ENCODE peak calls at places on chromosome 4, in seven cellular contexts. C is GM12878, E is GM23248, B is left ventricle myocardium inferior, N is hepatocyte, R is PC-9, W is OCI-LY7. V is an unnamed sample. For H3K9me3, the result is how much of the 10 kb centered on the place peaks cover.

GRCh38 chr4:147060171-147060931 is 114.7 kb upstream of the TTC29 start:
- DNase-seq in C (no peak), E (peak), B (no peak), N (no peak), R (no peak), W (no peak), V (no peak)

GRCh38 chr4:159766241-159766640 is 663.4 kb downstream of the RAPGEF2 start:
- DNase-seq in C (no peak), E (peak), B (no peak), N (no peak), R (no peak), W (no peak), V (no peak)

GRCh38 chr4:41709844-41710481 is 38.6 kb downstream of the PHOX2B start:
- DNase-seq in C (no peak), E (peak), B (no peak), N (peak), R (no peak), W (no peak), V (no peak)

GRCh38 chr4:2806392-2807355 is 13.8 kb downstream of the SH3BP2 start:
- DNase-seq in C (no peak), E (peak), B (peak), N (no peak), R (no peak), W (no peak), V (no peak)

GRCh38 chr4:151690884-151691283 is 69.9 kb downstream of the GATB start:
- DNase-seq in C (no peak), E (peak), B (no peak), N (no peak), R (no peak), W (no peak), V (no peak)

GRCh38 chr4:182254381-182254780 is 11.2 kb downstream of the TENM3 start:
- DNase-seq in C (no peak), E (no peak), B (no peak), N (no peak), R (no peak), W (no peak), V (no peak)

GRCh38 chr4:13484749-13485345 is 707 bp upstream of the RAB28 start:
- DNase-seq in C (no peak), E (peak), B (no peak), N (peak), R (no peak), W (peak), V (no peak)

GRCh38 chr4:37762294-37763163 is 64.0 kb upstream of the PGM2 start:
- DNase-seq in C (no peak), E (peak), B (no peak), N (peak), R (no peak), W (peak), V (no peak)

GRCh38 chr4:101419324-101420135 is 72.2 kb upstream of the PPP3CA start:
- DNase-seq in C (peak), E (no peak), B (no peak), N (peak), R (no peak), W (no peak), V (no peak)

GRCh38 chr4:184330008-184330400 is 112.3 kb upstream of the ENPP6 start:
- DNase-seq in C (peak), E (no peak), B (peak), N (no peak), R (no peak), W (no peak), V (no peak)

GRCh38 chr4:11525085-11525484 is 96.4 kb upstream of the HS3ST1 start:
- DNase-seq in C (no peak), E (no peak), B (no peak), N (no peak), R (no peak), W (no peak), V (no peak)

GRCh38 chr4:45064741-45065140 is 338.4 kb upstream of the GNPDA2 start:
- DNase-seq in C (no peak), E (no peak), B (no peak), N (no peak), R (no peak), W (no peak), V (no peak)

GRCh38 chr4:45063166-45063565 is 336.8 kb upstream of the GNPDA2 start:
- DNase-seq in C (no peak), E (no peak), B (no peak), N (peak), R (no peak), W (no peak), V (no peak)

DNA sequence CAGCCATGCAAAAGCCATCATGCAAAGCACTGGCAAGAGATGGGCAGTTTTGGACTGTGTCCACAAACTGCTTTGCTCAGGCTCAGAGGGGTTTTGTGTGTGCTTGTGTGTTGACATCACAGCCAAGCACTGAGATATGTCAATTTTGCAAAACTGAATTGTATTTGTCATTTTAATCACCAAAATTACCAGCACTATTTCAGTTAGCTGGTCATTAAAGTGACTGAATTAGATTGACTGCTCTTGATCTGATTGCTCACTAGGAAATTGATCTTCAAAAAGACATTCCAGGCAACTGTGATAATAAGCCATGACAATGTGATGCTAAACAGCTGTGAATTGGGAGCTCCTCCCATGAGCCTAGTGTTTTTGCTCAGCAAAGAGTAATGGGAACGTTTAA is 337.3 kb upstream of the GNPDA2 start:
- DNase-seq in C (no peak), E (no peak), B (no peak), N (no peak), R (no peak), W (no peak), V (no peak)
- H3K9me3 ChIP-seq in C (under half), E (under half), B (under half), N (under half), R (under half), W (under half), V (under half)

GRCh38 chr4:72899621-72900020 is 169.9 kb downstream of the COX18 start:
- DNase-seq in C (no peak), E (no peak), B (no peak), N (no peak), R (no peak), W (no peak), V (no peak)

GRCh38 chr4:72895408-72895807 is 174.1 kb downstream of the COX18 start:
- DNase-seq in C (no peak), E (no peak), B (no peak), N (no peak), R (no peak), W (no peak), V (no peak)

GRCh38 chr4:72893354-72894066 is 176.0 kb downstream of the COX18 start:
- DNase-seq in C (no peak), E (no peak), B (no peak), N (no peak), R (no peak), W (no peak), V (no peak)

GRCh38 chr4:72899214-72899613 is 170.3 kb downstream of the COX18 start:
- DNase-seq in C (no peak), E (no peak), B (no peak), N (no peak), R (no peak), W (no peak), V (no peak)

GRCh38 chr4:72896515-72896914 is 173.0 kb downstream of the COX18 start:
- DNase-seq in C (no peak), E (peak), B (no peak), N (peak), R (no peak), W (no peak), V (no peak)
- H3K9me3 ChIP-seq in C (under half), E (under half), B (under half), N (under half), R (under half), W (under half), V (under half)

GRCh38 chr4:107705742-107706556 is 14.1 kb downstream of the PAPSS1 start:
- DNase-seq in C (no peak), E (no peak), B (no peak), N (no peak), R (no peak), W (no peak), V (no peak)
- H3K9me3 ChIP-seq in C (under half), E (under half), B (half or more), N (under half), R (under half), W (under half), V (under half)

DNA sequence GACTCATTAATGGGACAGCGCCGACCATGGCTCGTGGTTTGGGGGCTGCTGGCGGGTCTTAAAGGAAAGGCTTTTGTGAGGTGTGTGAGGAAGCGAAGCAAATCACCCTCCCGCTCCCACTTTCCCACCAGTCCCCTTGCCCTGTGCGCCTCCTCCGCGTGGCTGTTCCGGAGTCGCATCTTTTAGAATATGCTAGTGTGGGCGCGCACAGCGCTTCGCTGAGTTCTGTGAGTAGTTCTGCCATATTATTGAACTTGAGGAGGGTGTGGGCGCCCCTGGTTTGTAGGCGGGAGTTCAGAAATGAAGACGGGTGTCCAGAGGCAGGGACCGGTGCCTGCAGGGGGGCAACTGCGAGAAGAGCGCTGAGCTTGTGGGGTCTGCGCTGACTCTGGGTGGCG is 49.1 kb downstream of the ZNF141 start:
- DNase-seq in C (no peak), E (no peak), B (no peak), N (no peak), R (no peak), W (no peak), V (no peak)
- H3K9me3 ChIP-seq in C (under half), E (under half), B (half or more), N (under half), R (under half), W (half or more), V (under half)

DNA sequence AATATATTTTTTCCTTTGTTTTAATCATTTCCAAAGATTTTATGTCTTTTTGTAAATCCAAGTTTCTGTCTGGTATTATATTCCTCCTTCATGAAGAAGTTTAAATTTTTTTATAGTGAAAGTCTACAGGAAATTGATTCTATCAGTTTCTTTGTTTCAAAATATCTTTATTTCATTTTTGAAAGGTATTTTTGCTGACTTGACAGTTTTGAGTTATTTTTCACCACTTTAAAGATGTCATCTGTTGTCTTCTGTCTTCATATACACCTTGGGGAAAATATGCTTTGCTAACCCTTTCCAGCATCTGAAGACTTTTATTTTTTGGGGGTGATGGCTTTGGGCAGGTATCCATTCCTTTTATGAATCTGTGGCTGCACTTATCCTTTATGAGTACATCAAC is 164.4 kb upstream of the EPHA5 start:
- DNase-seq in C (no peak), E (no peak), B (no peak), N (no peak), R (no peak), W (no peak), V (no peak)
- H3K9me3 ChIP-seq in C (under half), E (under half), B (under half), N (under half), R (under half), W (under half), V (under half)

GRCh38 chr4:19831644-19832285 is 419.9 kb upstream of the SLIT2 start:
- DNase-seq in C (no peak), E (peak), B (no peak), N (no peak), R (no peak), W (no peak), V (no peak)
- H3K9me3 ChIP-seq in C (under half), E (under half), B (under half), N (under half), R (under half), W (under half), V (under half)

GRCh38 chr4:78721739-78722138 is 54.4 kb upstream of the BMP2K start:
- DNase-seq in C (no peak), E (no peak), B (no peak), N (no peak), R (no peak), W (no peak), V (no peak)

GRCh38 chr4:78722320-78722719 is 53.8 kb upstream of the BMP2K start:
- DNase-seq in C (no peak), E (no peak), B (no peak), N (no peak), R (no peak), W (no peak), V (no peak)

GRCh38 chr4:78722880-78723279 is 53.3 kb upstream of the BMP2K start:
- DNase-seq in C (no peak), E (no peak), B (no peak), N (no peak), R (no peak), W (no peak), V (no peak)

GRCh38 chr4:78720151-78720726 is 55.9 kb upstream of the BMP2K start:
- DNase-seq in C (no peak), E (no peak), B (no peak), N (no peak), R (no peak), W (no peak), V (no peak)

GRCh38 chr4:78720994-78721677 is 55.0 kb upstream of the BMP2K start:
- DNase-seq in C (no peak), E (no peak), B (peak), N (no peak), R (no peak), W (peak), V (no peak)
- H3K9me3 ChIP-seq in C (under half), E (under half), B (under half), N (under half), R (under half), W (under half), V (under half)

DNA sequence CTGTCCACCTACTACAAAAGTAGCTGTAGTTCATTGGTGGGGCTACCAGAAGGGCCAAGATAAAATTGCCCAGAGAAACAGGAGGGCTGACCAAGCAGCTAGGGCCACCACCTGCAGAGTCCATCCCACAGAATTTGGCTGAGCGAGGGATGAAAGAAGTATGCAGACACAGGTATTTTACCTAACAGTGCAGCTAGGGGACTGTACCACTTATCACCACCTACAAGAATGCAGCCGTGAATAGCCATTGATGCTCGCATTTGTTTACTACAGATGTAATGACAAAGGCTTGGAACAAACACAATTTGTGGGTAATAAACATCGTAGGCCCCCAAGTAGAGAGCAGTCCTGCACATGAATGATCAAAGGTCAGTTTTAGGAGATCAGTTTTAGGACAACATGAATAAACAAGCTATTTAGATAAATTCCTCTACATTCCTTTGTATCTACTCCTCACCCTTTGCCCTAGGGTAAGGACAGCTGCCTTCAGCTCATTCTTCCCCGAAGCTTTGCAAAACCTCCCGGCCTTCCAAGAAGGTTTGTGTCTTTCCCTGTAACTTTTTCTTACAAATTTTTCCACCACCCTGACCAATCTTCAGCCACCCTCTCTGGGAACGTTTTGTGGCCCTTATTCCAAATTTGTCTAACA is 49.5 kb downstream of the ZNF718 start:
- DNase-seq in C (no peak), E (no peak), B (no peak), N (no peak), R (no peak), W (no peak), V (no peak)
- H3K9me3 ChIP-seq in C (under half), E (under half), B (half or more), N (under half), R (under half), W (under half), V (under half)